ENCODE peak calls at places on chromosomes 13 and 19, in ten cellular contexts. One of them, this sample, is unnamed. For H3K27me3, H3K36me3 and H3K9me3, the result is how much of the 10 kb centered on the place peaks cover.

GRCh38 chr19:18733196-18733647 is 49.7 kb downstream of the CRTC1 start:
- DNase-seq in astrocyte: peak
- DNase-seq in endodermal cell: no peak
- DNase-seq in aorta: no peak
- DNase-seq in GM23248: no peak
- DNase-seq in PC-9: no peak
- DNase-seq in testis: peak
- DNase-seq in effector memory CD4-positive, alpha-beta T cell: no peak
- DNase-seq in ascending aorta: no peak
- DNase-seq in WERI-Rb-1: no peak
- DNase-seq in this sample: peak

GRCh38 chr13:30745917-30746686 is 10.8 kb downstream of the ALOX5AP start:
- DNase-seq in astrocyte: no peak
- DNase-seq in endodermal cell: no peak
- DNase-seq in aorta: no peak
- DNase-seq in GM23248: no peak
- DNase-seq in PC-9: no peak
- DNase-seq in testis: no peak
- DNase-seq in effector memory CD4-positive, alpha-beta T cell: no peak
- DNase-seq in ascending aorta: no peak
- DNase-seq in WERI-Rb-1: no peak
- DNase-seq in this sample: peak

GRCh38 chr19:29845576-29846176 is 33.9 kb downstream of the CCNE1 start:
- DNase-seq in astrocyte: peak
- DNase-seq in endodermal cell: peak
- DNase-seq in aorta: peak
- DNase-seq in GM23248: peak
- DNase-seq in PC-9: no peak
- DNase-seq in testis: peak
- DNase-seq in effector memory CD4-positive, alpha-beta T cell: no peak
- DNase-seq in ascending aorta: no peak
- DNase-seq in WERI-Rb-1: peak
- DNase-seq in this sample: peak

GRCh38 chr13:62678039-62678438 is 1262.4 kb upstream of the PCDH20 start:
- DNase-seq in astrocyte: no peak
- DNase-seq in endodermal cell: no peak
- DNase-seq in aorta: no peak
- DNase-seq in GM23248: no peak
- DNase-seq in PC-9: no peak
- DNase-seq in testis: no peak
- DNase-seq in effector memory CD4-positive, alpha-beta T cell: no peak
- DNase-seq in ascending aorta: no peak
- DNase-seq in WERI-Rb-1: no peak
- DNase-seq in this sample: no peak

GRCh38 chr13:44904982-44905381 is 84.3 kb downstream of the NUFIP1 start:
- DNase-seq in astrocyte: peak
- DNase-seq in endodermal cell: no peak
- DNase-seq in aorta: peak
- DNase-seq in GM23248: peak
- DNase-seq in PC-9: peak
- DNase-seq in testis: peak
- DNase-seq in effector memory CD4-positive, alpha-beta T cell: no peak
- DNase-seq in ascending aorta: peak
- DNase-seq in WERI-Rb-1: no peak
- DNase-seq in this sample: peak

GRCh38 chr13:51638497-51638871 is 54.2 kb downstream of the WDFY2 start:
- DNase-seq in astrocyte: peak
- DNase-seq in endodermal cell: no peak
- DNase-seq in aorta: no peak
- DNase-seq in GM23248: peak
- DNase-seq in PC-9: no peak
- DNase-seq in testis: no peak
- DNase-seq in effector memory CD4-positive, alpha-beta T cell: no peak
- DNase-seq in ascending aorta: no peak
- DNase-seq in WERI-Rb-1: no peak
- DNase-seq in this sample: peak

GRCh38 chr19:38663957-38664502 is 16.6 kb downstream of the ACTN4 start:
- DNase-seq in astrocyte: no peak
- DNase-seq in endodermal cell: no peak
- DNase-seq in aorta: peak
- DNase-seq in GM23248: no peak
- DNase-seq in PC-9: no peak
- DNase-seq in testis: peak
- DNase-seq in effector memory CD4-positive, alpha-beta T cell: no peak
- DNase-seq in ascending aorta: peak
- DNase-seq in WERI-Rb-1: no peak
- DNase-seq in this sample: no peak

GRCh38 chr19:30978639-30979038 is 370.6 kb downstream of the TSHZ3 start:
- DNase-seq in astrocyte: no peak
- DNase-seq in endodermal cell: no peak
- DNase-seq in aorta: no peak
- DNase-seq in GM23248: no peak
- DNase-seq in PC-9: no peak
- DNase-seq in testis: no peak
- DNase-seq in effector memory CD4-positive, alpha-beta T cell: no peak
- DNase-seq in ascending aorta: no peak
- DNase-seq in WERI-Rb-1: no peak
- DNase-seq in this sample: no peak

GRCh38 chr13:113121183-113121927 is 1.2 kb upstream of the F10 start:
- DNase-seq in astrocyte: no peak
- DNase-seq in endodermal cell: peak
- DNase-seq in aorta: peak
- DNase-seq in GM23248: no peak
- DNase-seq in PC-9: no peak
- DNase-seq in testis: peak
- DNase-seq in effector memory CD4-positive, alpha-beta T cell: no peak
- DNase-seq in ascending aorta: peak
- DNase-seq in WERI-Rb-1: peak
- DNase-seq in this sample: no peak

GRCh38 chr13:62710766-62711165 is 1295.1 kb upstream of the PCDH20 start:
- DNase-seq in astrocyte: no peak
- DNase-seq in endodermal cell: no peak
- DNase-seq in aorta: no peak
- DNase-seq in GM23248: no peak
- DNase-seq in PC-9: no peak
- DNase-seq in testis: no peak
- DNase-seq in effector memory CD4-positive, alpha-beta T cell: no peak
- DNase-seq in ascending aorta: no peak
- DNase-seq in WERI-Rb-1: no peak
- DNase-seq in this sample: peak

GRCh38 chr19:1756264-1756663 is 3.0 kb downstream of the ONECUT3 start:
- DNase-seq in astrocyte: no peak
- DNase-seq in endodermal cell: no peak
- DNase-seq in aorta: no peak
- DNase-seq in GM23248: no peak
- DNase-seq in PC-9: no peak
- DNase-seq in testis: no peak
- DNase-seq in effector memory CD4-positive, alpha-beta T cell: no peak
- DNase-seq in ascending aorta: no peak
- DNase-seq in WERI-Rb-1: no peak
- DNase-seq in this sample: no peak

GRCh38 chr13:87122551-87122950 is 548.6 kb upstream of the SLITRK5 start:
- DNase-seq in astrocyte: peak
- DNase-seq in endodermal cell: no peak
- DNase-seq in aorta: no peak
- DNase-seq in GM23248: peak
- DNase-seq in PC-9: no peak
- DNase-seq in testis: no peak
- DNase-seq in effector memory CD4-positive, alpha-beta T cell: no peak
- DNase-seq in ascending aorta: no peak
- DNase-seq in WERI-Rb-1: no peak
- DNase-seq in this sample: no peak

GRCh38 chr19:1123381-1123780 is 19.6 kb downstream of the GPX4 start:
- DNase-seq in astrocyte: no peak
- DNase-seq in endodermal cell: no peak
- DNase-seq in aorta: no peak
- DNase-seq in GM23248: no peak
- DNase-seq in PC-9: no peak
- DNase-seq in testis: no peak
- DNase-seq in effector memory CD4-positive, alpha-beta T cell: no peak
- DNase-seq in ascending aorta: no peak
- DNase-seq in WERI-Rb-1: no peak
- DNase-seq in this sample: no peak

GRCh38 chr19:28715157-28715556 is 497.8 kb downstream of the UQCRFS1 start:
- DNase-seq in astrocyte: no peak
- DNase-seq in endodermal cell: no peak
- DNase-seq in aorta: no peak
- DNase-seq in GM23248: peak
- DNase-seq in PC-9: no peak
- DNase-seq in testis: no peak
- DNase-seq in effector memory CD4-positive, alpha-beta T cell: no peak
- DNase-seq in ascending aorta: no peak
- DNase-seq in WERI-Rb-1: no peak
- DNase-seq in this sample: no peak

GRCh38 chr19:39345956-39346355 is 3.7 kb downstream of the SAMD4B start:
- DNase-seq in astrocyte: no peak
- DNase-seq in endodermal cell: no peak
- DNase-seq in aorta: peak
- DNase-seq in GM23248: no peak
- DNase-seq in PC-9: no peak
- DNase-seq in testis: no peak
- DNase-seq in effector memory CD4-positive, alpha-beta T cell: no peak
- DNase-seq in ascending aorta: no peak
- DNase-seq in WERI-Rb-1: no peak
- DNase-seq in this sample: no peak

GRCh38 chr13:67369895-67370660 is 139.9 kb upstream of the PCDH9 start:
- DNase-seq in astrocyte: peak
- DNase-seq in endodermal cell: no peak
- DNase-seq in aorta: no peak
- DNase-seq in GM23248: peak
- DNase-seq in PC-9: no peak
- DNase-seq in testis: no peak
- DNase-seq in effector memory CD4-positive, alpha-beta T cell: no peak
- DNase-seq in ascending aorta: no peak
- DNase-seq in WERI-Rb-1: no peak
- DNase-seq in this sample: peak

GRCh38 chr19:651114-651818 is 11.6 kb downstream of the FGF22 start:
- DNase-seq in astrocyte: no peak
- DNase-seq in endodermal cell: no peak
- DNase-seq in aorta: no peak
- DNase-seq in GM23248: no peak
- DNase-seq in PC-9: no peak
- DNase-seq in testis: no peak
- DNase-seq in effector memory CD4-positive, alpha-beta T cell: no peak
- DNase-seq in ascending aorta: no peak
- DNase-seq in WERI-Rb-1: no peak
- DNase-seq in this sample: no peak

GRCh38 chr13:68056816-68057710 is 826.9 kb upstream of the PCDH9 start:
- DNase-seq in astrocyte: peak
- DNase-seq in endodermal cell: no peak
- DNase-seq in aorta: no peak
- DNase-seq in GM23248: no peak
- DNase-seq in PC-9: peak
- DNase-seq in testis: no peak
- DNase-seq in effector memory CD4-positive, alpha-beta T cell: no peak
- DNase-seq in ascending aorta: no peak
- DNase-seq in WERI-Rb-1: no peak
- DNase-seq in this sample: peak

GRCh38 chr13:84096221-84096620 is 213.9 kb upstream of the SLITRK1 start:
- DNase-seq in astrocyte: peak
- DNase-seq in endodermal cell: no peak
- DNase-seq in aorta: no peak
- DNase-seq in GM23248: no peak
- DNase-seq in PC-9: no peak
- DNase-seq in testis: no peak
- DNase-seq in effector memory CD4-positive, alpha-beta T cell: no peak
- DNase-seq in ascending aorta: no peak
- DNase-seq in WERI-Rb-1: no peak
- DNase-seq in this sample: no peak

DNA sequence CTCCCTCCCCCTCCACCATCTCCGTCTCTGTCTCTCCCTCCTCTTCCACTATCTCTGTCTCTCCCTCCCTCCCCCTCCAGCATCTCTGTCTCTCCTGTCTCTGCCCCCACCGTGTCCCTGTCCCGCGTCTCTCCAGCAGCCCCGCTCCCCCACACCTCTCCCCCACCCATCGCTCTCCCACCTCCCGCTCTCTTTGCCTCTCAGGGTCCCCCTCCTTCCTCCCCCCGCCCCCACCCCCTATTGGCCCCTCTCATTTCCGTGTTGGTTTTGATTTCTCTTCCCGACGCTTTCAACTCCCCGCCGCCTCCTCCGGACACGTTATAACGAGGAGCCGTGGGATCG is 13.4 kb downstream of the ERFL start:
- DNase-seq in astrocyte: no peak
- DNase-seq in endodermal cell: no peak
- DNase-seq in aorta: no peak
- DNase-seq in GM23248: peak
- DNase-seq in PC-9: no peak
- DNase-seq in testis: no peak
- DNase-seq in effector memory CD4-positive, alpha-beta T cell: no peak
- DNase-seq in ascending aorta: no peak
- DNase-seq in WERI-Rb-1: no peak
- DNase-seq in this sample: no peak
- H3K27me3 ChIP-seq in astrocyte: half or more
- H3K27me3 ChIP-seq in endodermal cell: half or more
- H3K27me3 ChIP-seq in aorta: under half
- H3K27me3 ChIP-seq in GM23248: under half
- H3K27me3 ChIP-seq in PC-9: under half
- H3K27me3 ChIP-seq in testis: under half
- H3K27me3 ChIP-seq in effector memory CD4-positive, alpha-beta T cell: under half
- H3K27me3 ChIP-seq in ascending aorta: under half
- H3K27me3 ChIP-seq in WERI-Rb-1: under half
- H3K27me3 ChIP-seq in this sample: under half

GRCh38 chr13:77724092-77724491 is 26.6 kb downstream of the SLAIN1 start:
- DNase-seq in astrocyte: no peak
- DNase-seq in endodermal cell: no peak
- DNase-seq in aorta: no peak
- DNase-seq in GM23248: no peak
- DNase-seq in PC-9: no peak
- DNase-seq in testis: no peak
- DNase-seq in effector memory CD4-positive, alpha-beta T cell: peak
- DNase-seq in ascending aorta: no peak
- DNase-seq in WERI-Rb-1: no peak
- DNase-seq in this sample: no peak
- H3K36me3 ChIP-seq in astrocyte: under half
- H3K36me3 ChIP-seq in endodermal cell: under half
- H3K36me3 ChIP-seq in aorta: under half
- H3K36me3 ChIP-seq in GM23248: under half
- H3K36me3 ChIP-seq in PC-9: under half
- H3K36me3 ChIP-seq in testis: under half
- H3K36me3 ChIP-seq in effector memory CD4-positive, alpha-beta T cell: under half
- H3K36me3 ChIP-seq in ascending aorta: under half
- H3K36me3 ChIP-seq in WERI-Rb-1: under half
- H3K36me3 ChIP-seq in this sample: under half

GRCh38 chr19:15498156-15498858 is 10.0 kb upstream of the CYP4F22 start:
- DNase-seq in astrocyte: no peak
- DNase-seq in endodermal cell: no peak
- DNase-seq in aorta: no peak
- DNase-seq in GM23248: no peak
- DNase-seq in PC-9: no peak
- DNase-seq in testis: no peak
- DNase-seq in effector memory CD4-positive, alpha-beta T cell: no peak
- DNase-seq in ascending aorta: no peak
- DNase-seq in WERI-Rb-1: no peak
- DNase-seq in this sample: no peak
- H3K9me3 ChIP-seq in astrocyte: under half
- H3K9me3 ChIP-seq in endodermal cell: under half
- H3K9me3 ChIP-seq in aorta: under half
- H3K9me3 ChIP-seq in GM23248: under half
- H3K9me3 ChIP-seq in PC-9: under half
- H3K9me3 ChIP-seq in testis: under half
- H3K9me3 ChIP-seq in effector memory CD4-positive, alpha-beta T cell: under half
- H3K9me3 ChIP-seq in ascending aorta: under half
- H3K9me3 ChIP-seq in WERI-Rb-1: under half
- H3K9me3 ChIP-seq in this sample: under half

GRCh38 chr13:93925976-93926375 is 553.5 kb downstream of the DCT start:
- DNase-seq in astrocyte: no peak
- DNase-seq in endodermal cell: no peak
- DNase-seq in aorta: no peak
- DNase-seq in GM23248: no peak
- DNase-seq in PC-9: no peak
- DNase-seq in testis: no peak
- DNase-seq in effector memory CD4-positive, alpha-beta T cell: no peak
- DNase-seq in ascending aorta: no peak
- DNase-seq in WERI-Rb-1: no peak
- DNase-seq in this sample: peak
- H3K27me3 ChIP-seq in astrocyte: under half
- H3K27me3 ChIP-seq in endodermal cell: under half
- H3K27me3 ChIP-seq in aorta: under half
- H3K27me3 ChIP-seq in GM23248: under half
- H3K27me3 ChIP-seq in PC-9: under half
- H3K27me3 ChIP-seq in testis: under half
- H3K27me3 ChIP-seq in effector memory CD4-positive, alpha-beta T cell: under half
- H3K27me3 ChIP-seq in ascending aorta: under half
- H3K27me3 ChIP-seq in WERI-Rb-1: under half
- H3K27me3 ChIP-seq in this sample: under half

This sample was measured in SJCRH30.